ENCODE peak calls at places on chromosomes 5 and 9, in six cellular contexts. G is HepG2, K is H1, M is SK-N-SH, F is GM12878, U is K562. I is an unnamed sample.

GRCh38 chr5:40652441-40653220 is 27.1 kb upstream of the PTGER4 start:
- DNase-seq in G (no peak), K (no peak), F (no peak), M (no peak), U (no peak), I (no peak)

GRCh38 chr9:121783126-121783522 is 131.7 kb downstream of the DAB2IP start:
- DNase-seq in M (no peak), G (no peak), K (no peak), U (no peak), F (no peak), I (no peak)

GRCh38 chr5:90613918-90614504 is 55.4 kb downstream of the ADGRV1 start:
- DNase-seq in G (no peak), U (no peak), M (no peak), F (no peak), K (no peak), I (no peak)

GRCh38 chr9:11356101-11356500 is 743.3 kb upstream of the PTPRD start:
- DNase-seq in K (no peak), F (no peak), M (no peak), U (no peak), G (no peak), I (no peak)

GRCh38 chr5:36915653-36916052 is 39.1 kb downstream of the NIPBL start:
- DNase-seq in K (no peak), M (no peak), G (no peak), F (no peak), U (no peak), I (no peak)

GRCh38 chr9:94869415-94869838 is 142.9 kb downstream of the AOPEP start:
- DNase-seq in K (no peak), F (no peak), M (peak), U (no peak), G (no peak), I (no peak)

GRCh38 chr5:139755892-139756671 is 39.5 kb upstream of the PSD2 start:
- DNase-seq in U (peak), F (no peak), M (peak), G (peak), K (no peak), I (no peak)

GRCh38 chr5:115494570-115495289 is 49.8 kb downstream of the FEM1C start:
- DNase-seq in K (no peak), F (no peak), M (no peak), U (no peak), G (no peak), I (no peak)

GRCh38 chr5:88944751-88945507 is 61.9 kb upstream of the MEF2C start:
- DNase-seq in G (no peak), M (peak), F (no peak), K (no peak), U (no peak), I (no peak)

GRCh38 chr5:127912411-127912810 is 171.2 kb upstream of the SLC12A2 start:
- DNase-seq in G (no peak), K (no peak), F (no peak), M (no peak), U (no peak), I (no peak)

GRCh38 chr9:126170286-126170823 is 156.3 kb upstream of the MVB12B start:
- DNase-seq in F (no peak), G (no peak), M (no peak), K (no peak), U (no peak), I (no peak)

GRCh38 chr5:149422429-149423286 is 43.6 kb upstream of the IL17B start:
- DNase-seq in G (peak), F (no peak), K (no peak), M (peak), U (peak), I (no peak)

GRCh38 chr9:113401027-113401792 is at the start of gene ALAD:
- DNase-seq in K (peak), F (peak), M (peak), U (peak), G (peak), I (peak)

GRCh38 chr9:113399646-113400200 is 1.4 kb downstream of the ALAD start:
- DNase-seq in M (no peak), F (no peak), K (no peak), U (no peak), G (no peak), I (no peak)

GRCh38 chr9:113397077-113397696 is 3.9 kb downstream of the ALAD start:
- DNase-seq in U (peak), F (no peak), K (no peak), G (no peak), M (peak), I (no peak)

GRCh38 chr9:113395000-113395861 is 5.9 kb downstream of the ALAD start:
- DNase-seq in G (peak), K (no peak), M (no peak), F (no peak), U (no peak), I (no peak)

GRCh38 chr9:113398796-113399195 is 2.3 kb downstream of the ALAD start:
- DNase-seq in F (no peak), M (no peak), G (no peak), U (no peak), K (no peak), I (no peak)
- TF ChIP-seq GABPA in F (no peak), M (no peak), G (no peak), U (no peak), K (no peak), I (no peak)

GRCh38 chr9:133979921-133980863 is 11.9 kb downstream of the VAV2 start:
- DNase-seq in K (no peak), F (no peak), U (no peak), M (peak), G (no peak), I (no peak)
- H3K27ac ChIP-seq in K (no peak), F (peak), U (no peak), M (peak), G (peak), I (no peak)

DNA sequence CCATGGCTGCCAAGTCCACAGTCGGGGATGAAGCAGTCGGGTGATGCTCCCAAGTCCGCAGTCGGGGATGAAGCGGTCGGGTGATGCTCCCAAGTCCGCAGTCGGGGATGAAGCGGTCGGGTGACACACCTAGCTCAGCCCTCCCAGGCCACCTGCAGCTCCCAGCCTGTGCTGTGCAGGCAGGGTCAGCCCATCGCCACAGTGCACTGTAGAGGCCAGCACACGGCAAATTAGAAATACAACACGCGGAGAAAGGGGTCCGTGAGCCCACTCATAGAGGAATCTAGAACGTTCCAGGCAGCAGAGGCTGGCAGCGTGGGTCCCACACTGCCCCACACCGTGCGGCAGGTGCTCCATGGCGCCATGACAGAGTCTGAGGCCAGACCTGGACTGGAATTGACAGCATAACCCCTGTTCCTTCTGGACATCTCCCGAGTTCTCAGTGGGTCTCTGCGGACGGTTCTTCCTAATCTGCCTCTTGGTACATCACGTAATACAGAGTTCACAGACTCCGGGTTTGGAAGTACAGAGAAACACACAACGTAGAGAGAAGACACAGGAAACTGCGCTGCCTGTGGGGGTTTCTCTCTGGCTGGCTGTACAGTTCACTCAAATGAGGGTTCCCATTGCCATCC is 7.7 kb upstream of the EXOC3 start:
- DNase-seq in U (no peak), K (no peak), G (no peak), F (no peak), M (no peak), I (no peak)
- TF ChIP-seq GABPA in U (no peak), K (no peak), G (no peak), F (no peak), M (no peak), I (no peak)

GRCh38 chr9:34732478-34732877 is 22.5 kb upstream of the CCL21 start:
- DNase-seq in M (no peak), F (no peak), K (no peak), G (no peak), U (no peak), I (no peak)
- H3K27ac ChIP-seq in M (no peak), F (no peak), K (no peak), G (no peak), U (no peak), I (no peak)